ENCODE peak calls at places on chromosomes 6 and 20, in four cellular contexts. L is CD8-positive, alpha-beta T cell; X is AG09309; H is fibroblast of lung. V is an unnamed sample.

GRCh38 chr20:401682-402495 is 6.2 kb upstream of the RBCK1 start:
- DNase-seq in L (no peak), X (peak; percentile 62), H (peak; percentile 48), V (no peak)

GRCh38 chr6:166775180-166775922 is 148.3 kb upstream of the RPS6KA2 start:
- DNase-seq in L (peak; percentile 55), X (peak; percentile 28), H (peak; percentile 52), V (peak; percentile 23)

GRCh38 chr6:132764370-132764769 is 6.7 kb upstream of the VNN2 start:
- DNase-seq in L (no peak), X (peak; percentile 79), H (peak; percentile 88), V (peak; percentile 93)

GRCh38 chr6:167244064-167244949 is 46.8 kb upstream of the UNC93A start:
- DNase-seq in L (no peak), X (no peak), H (no peak), V (no peak)

GRCh38 chr6:125170376-125170775 is 16.8 kb downstream of the TPD52L1 start:
- DNase-seq in L (no peak), X (peak; percentile 90), H (peak; percentile 44), V (no peak)

GRCh38 chr20:15220009-15220656 is 882.7 kb upstream of the FLRT3 start:
- DNase-seq in L (no peak), X (no peak), H (no peak), V (no peak)

GRCh38 chr20:49935746-49936152 is 448 bp upstream of the RNF114 start:
- DNase-seq in L (no peak), X (no peak), H (no peak), V (no peak)

GRCh38 chr20:33915726-33916331 is 77.9 kb upstream of the RALY start:
- DNase-seq in L (peak; percentile 39), X (no peak), H (no peak), V (no peak)

GRCh38 chr20:43762911-43763310 is 36.1 kb upstream of the GTSF1L start:
- DNase-seq in L (no peak), X (no peak), H (no peak), V (no peak)

GRCh38 chr20:45034436-45034835 is 66.5 kb downstream of the KCNS1 start:
- DNase-seq in L (no peak), X (no peak), H (no peak), V (no peak)

GRCh38 chr20:57484772-57485171 is 40.2 kb downstream of the CTCFL start:
- DNase-seq in L (no peak), X (no peak), H (no peak), V (no peak)

GRCh38 chr6:36685198-36685919 is 6.8 kb downstream of the CDKN1A start:
- DNase-seq in L (no peak), X (no peak), H (no peak), V (no peak)

GRCh38 chr20:50893620-50894019 is 37.6 kb downstream of the ADNP start:
- DNase-seq in L (no peak), X (no peak), H (no peak), V (no peak)

GRCh38 chr6:135180458-135181332 is at the start of gene MYB:
- DNase-seq in L (peak; percentile 78), X (no peak), H (peak; percentile 45), V (no peak)

GRCh38 chr6:53873922-53874321 is 79.1 kb downstream of the LRRC1 start:
- DNase-seq in L (no peak), X (no peak), H (peak; percentile 16), V (no peak)

GRCh38 chr6:78580923-78581322 is 286.4 kb upstream of the IRAK1BP1 start:
- DNase-seq in L (no peak), X (no peak), H (no peak), V (no peak)

GRCh38 chr6:26172496-26172958 is 85.3 kb downstream of the HFE start:
- DNase-seq in L (peak; percentile 40), X (no peak), H (peak; percentile 52), V (no peak)

GRCh38 chr6:129338683-129339082 is 371.3 kb downstream of the ARHGAP18 start:
- DNase-seq in L (no peak), X (no peak), H (no peak), V (no peak)

GRCh38 chr6:79570129-79570801 is 33.0 kb upstream of the LCA5 start:
- DNase-seq in L (no peak), X (peak; percentile 16), H (peak; percentile 89), V (peak; percentile 42)

GRCh38 chr6:129501401-129502051 is 208.5 kb downstream of the ARHGAP18 start:
- DNase-seq in L (no peak), X (peak; percentile 86), H (peak; percentile 99), V (peak; percentile 86)

GRCh38 chr20:61933481-61933950 is 132.2 kb downstream of the TAF4 start:
- DNase-seq in L (no peak), X (no peak), H (no peak), V (no peak)

GRCh38 chr6:36373368-36374009 is 14.0 kb downstream of the ETV7 start:
- DNase-seq in L (no peak), X (no peak), H (no peak), V (no peak)

GRCh38 chr20:48711696-48712464 is 115.9 kb downstream of the PREX1 start:
- DNase-seq in L (no peak), X (no peak), H (no peak), V (no peak)

GRCh38 chr20:62425281-62426058 is 1.9 kb downstream of the RBBP8NL start:
- DNase-seq in L (no peak), X (no peak), H (no peak), V (no peak)

GRCh38 chr20:49646126-49646525 is 67.6 kb downstream of the B4GALT5 start:
- DNase-seq in L (no peak), X (peak; percentile 35), H (peak; percentile 85), V (no peak)

GRCh38 chr6:42928748-42929087 is 562 bp upstream of the CNPY3 start:
- DNase-seq in L (no peak), X (no peak), H (no peak), V (no peak)

GRCh38 chr6:15913573-15913972 is 215.3 kb upstream of the MYLIP start:
- DNase-seq in L (no peak), X (no peak), H (no peak), V (no peak)

DNA sequence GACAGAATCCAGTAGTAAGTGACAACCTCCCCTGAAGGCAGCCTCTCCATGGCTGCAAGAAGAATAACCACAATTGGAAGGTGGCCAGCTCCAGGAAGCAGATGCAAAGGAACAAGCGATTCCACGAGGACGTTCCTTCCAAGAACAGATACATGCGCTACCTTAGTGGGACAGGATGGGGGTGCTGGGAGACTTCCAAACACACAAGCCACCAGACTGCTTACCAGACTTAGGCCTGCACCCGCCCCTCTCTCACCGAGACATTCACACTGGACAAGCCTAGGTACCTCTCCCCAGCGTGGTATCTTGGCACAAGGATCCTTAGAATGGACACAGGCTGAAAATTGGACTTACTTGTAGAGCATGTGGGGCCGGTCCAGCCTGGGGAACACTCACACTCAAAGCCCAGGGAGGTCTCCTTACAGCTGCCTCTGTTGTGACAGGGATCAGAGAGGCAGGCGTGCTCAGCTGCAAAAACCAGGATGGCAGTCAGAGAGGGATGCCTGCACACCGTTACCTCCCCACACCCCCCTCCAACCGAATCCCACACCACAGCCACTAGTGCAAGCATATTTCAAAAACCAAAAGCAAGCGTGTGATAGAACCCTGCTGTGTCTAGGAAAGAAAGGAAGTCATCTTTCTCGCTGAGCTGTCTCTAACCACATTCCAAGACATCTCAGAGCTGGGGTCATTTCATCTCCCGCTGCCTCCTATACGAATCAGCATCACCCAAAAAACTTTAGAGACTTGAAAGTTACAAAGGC is 22.4 kb downstream of the JAG1 start:
- DNase-seq in L (no peak), X (no peak), H (peak; percentile 77), V (no peak)
- TF ChIP-seq CTCF in L (no peak), X (no peak), H (no peak), V (no peak)

GRCh38 chr6:81857812-81858211 is 105.3 kb upstream of the TENT5A start:
- DNase-seq in L (no peak), X (no peak), H (peak; percentile 32), V (no peak)

GRCh38 chr6:81863123-81863522 is 110.6 kb upstream of the TENT5A start:
- DNase-seq in L (no peak), X (no peak), H (no peak), V (no peak)

GRCh38 chr6:81861281-81861680 is 108.8 kb upstream of the TENT5A start:
- DNase-seq in L (no peak), X (no peak), H (no peak), V (no peak)

GRCh38 chr6:81856872-81857271 is 104.4 kb upstream of the TENT5A start:
- DNase-seq in L (no peak), X (no peak), H (no peak), V (no peak)

DNA sequence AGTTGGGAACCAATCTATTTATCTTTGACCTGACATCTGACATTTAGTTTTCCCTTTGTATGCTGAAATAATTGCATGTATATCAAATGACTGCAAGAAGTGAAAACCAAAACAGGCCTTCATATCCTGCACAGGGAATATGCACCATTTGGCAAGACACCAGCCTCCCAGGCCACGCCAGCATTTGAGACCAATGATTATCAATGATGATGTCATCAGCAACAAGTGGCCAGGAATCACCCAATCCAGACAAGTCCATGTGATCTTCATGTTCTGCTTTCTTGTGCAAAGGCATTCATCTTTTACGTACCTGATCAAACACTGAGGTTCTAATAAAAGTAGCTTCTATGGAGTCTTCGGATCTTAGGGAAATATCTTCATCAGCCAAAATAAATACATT is 107.4 kb upstream of the TENT5A start:
- DNase-seq in L (no peak), X (no peak), H (peak; percentile 47), V (no peak)
- H3K4me3 ChIP-seq in L (no peak overlapping the region), X (no peak overlapping the region), H (no peak overlapping the region), V (no peak overlapping the region)

GRCh38 chr6:38438097-38438496 is 201.6 kb downstream of the BTBD9 start:
- DNase-seq in L (no peak), X (no peak), H (no peak), V (no peak)
- TF ChIP-seq CTCF in L (no peak), X (no peak), H (no peak), V (no peak)

GRCh38 chr20:10434467-10434831 is 427 bp upstream of the MKKS start:
- DNase-seq in L (peak; percentile 76), X (peak; percentile 98), H (peak; percentile 100), V (peak; percentile 98)

GRCh38 chr20:10438217-10438616 is 3.1 kb downstream of the SLX4IP start:
- DNase-seq in L (no peak), X (no peak), H (no peak), V (no peak)

GRCh38 chr20:10434832-10435812 is at the start of gene SLX4IP:
- DNase-seq in L (peak; percentile 81), X (peak; percentile 79), H (peak; percentile 95), V (peak; percentile 90)

GRCh38 chr20:10433623-10434466 is at the start of gene MKKS:
- DNase-seq in L (peak; percentile 88), X (peak; percentile 70), H (peak; percentile 94), V (peak; percentile 64)

DNA sequence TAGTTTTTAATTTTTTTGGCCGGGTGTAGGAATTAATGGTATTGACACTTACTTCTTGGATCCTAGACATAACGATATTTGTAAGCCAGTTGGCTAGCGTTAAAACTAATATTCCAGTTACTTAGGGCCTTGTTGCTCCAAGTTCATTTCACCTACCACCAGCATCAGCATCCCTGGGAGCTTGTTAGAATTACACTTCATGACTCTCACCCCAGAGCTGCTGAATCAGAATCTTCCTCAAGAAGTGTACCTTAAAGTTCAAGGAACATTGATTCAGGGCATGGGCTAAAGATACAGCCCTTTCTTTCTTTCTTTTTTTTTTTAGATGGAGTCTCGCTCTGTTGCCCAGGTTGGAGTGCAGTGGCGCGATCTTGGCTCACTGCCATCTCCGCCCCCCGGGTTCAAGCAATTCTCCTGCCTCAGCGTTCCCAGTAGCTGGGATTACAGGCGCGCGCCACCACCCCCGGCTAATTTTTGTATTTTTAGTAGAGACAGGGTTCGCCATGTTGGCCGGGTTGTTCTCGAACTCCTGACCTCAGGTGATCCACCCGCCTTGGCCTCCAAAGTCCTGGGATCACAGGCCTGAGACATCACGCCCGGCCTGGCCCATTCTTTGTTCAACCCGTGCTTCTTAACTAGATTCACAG is 1.1 kb downstream of the SLX4IP start:
- DNase-seq in L (no peak), X (no peak), H (no peak), V (no peak)
- H3K4me3 ChIP-seq in L (no peak overlapping the region), X (no peak overlapping the region), H (peak overlapping the region; percentile 96), V (no peak overlapping the region)

V was measured in retinal pigment epithelial cell.